ENCODE peak calls at places on chromosome 5, in seven cellular contexts. E, U, B, V, Z, L and I are unnamed samples. For H3K4me1, the result is how much of the 10 kb centered on the place peaks cover.

GRCh38 chr5:75921011-75921410 is 162.2 kb upstream of the SV2C start:
- DNase-seq in Z (no peak), V (no peak), B (no peak), E (no peak), U (no peak), L (no peak), I (no peak)

GRCh38 chr5:107104774-107105050 is 566.0 kb downstream of the EFNA5 start:
- DNase-seq in Z (no peak), E (no peak), U (no peak), B (no peak), V (no peak), L (no peak), I (peak)

GRCh38 chr5:78899922-78900362 is 85.2 kb downstream of the ARSB start:
- DNase-seq in E (peak), Z (no peak), V (peak), U (peak), B (peak), L (peak), I (peak)

GRCh38 chr5:132495672-132496630 is 5.4 kb upstream of the IRF1 start:
- DNase-seq in B (peak), L (peak), E (peak), U (no peak), Z (peak), V (peak), I (peak)

GRCh38 chr5:151868451-151868850 is 56.2 kb downstream of the GLRA1 start:
- DNase-seq in B (no peak), L (no peak), V (no peak), E (no peak), U (no peak), Z (no peak), I (no peak)

GRCh38 chr5:140596364-140596763 is 31.7 kb downstream of the SLC35A4 start:
- DNase-seq in L (no peak), B (no peak), Z (no peak), U (no peak), V (no peak), E (no peak), I (no peak)

GRCh38 chr5:106397700-106398099 is 1273.0 kb downstream of the EFNA5 start:
- DNase-seq in V (no peak), B (no peak), E (peak), L (peak), Z (peak), U (no peak), I (peak)

GRCh38 chr5:138956801-138957200 is 81.7 kb upstream of the LRRTM2 start:
- DNase-seq in E (no peak), Z (no peak), L (no peak), V (no peak), B (no peak), U (no peak), I (no peak)

GRCh38 chr5:81896764-81897163 is 75.1 kb upstream of the ATG10 start:
- DNase-seq in Z (no peak), V (no peak), U (no peak), B (no peak), E (no peak), L (no peak), I (no peak)

GRCh38 chr5:173354645-173355044 is 26.4 kb upstream of the STC2 start:
- DNase-seq in B (no peak), V (no peak), E (no peak), L (no peak), U (no peak), Z (no peak), I (peak)

GRCh38 chr5:38426986-38427950 is 129.2 kb downstream of the LIFR start:
- DNase-seq in Z (no peak), E (peak), B (no peak), V (no peak), U (no peak), L (peak), I (no peak)

GRCh38 chr5:31866166-31866565 is 227.2 kb downstream of the PDZD2 start:
- DNase-seq in Z (no peak), B (no peak), L (no peak), V (no peak), U (no peak), E (no peak), I (no peak)

GRCh38 chr5:148910686-148911361 is 84.4 kb downstream of the ADRB2 start:
- DNase-seq in U (no peak), B (no peak), L (peak), E (peak), Z (no peak), V (no peak), I (no peak)

GRCh38 chr5:148909766-148910165 is 83.4 kb downstream of the ADRB2 start:
- DNase-seq in E (no peak), U (no peak), L (peak), V (no peak), Z (no peak), B (no peak), I (no peak)

GRCh38 chr5:148911386-148911785 is 85.0 kb downstream of the ADRB2 start:
- DNase-seq in U (no peak), Z (no peak), B (no peak), V (no peak), E (no peak), L (no peak), I (no peak)

GRCh38 chr5:148909001-148909400 is 82.6 kb downstream of the ADRB2 start:
- DNase-seq in E (peak), U (no peak), V (no peak), L (peak), Z (no peak), B (no peak), I (no peak)

GRCh38 chr5:148910216-148910615 is 83.8 kb downstream of the ADRB2 start:
- DNase-seq in E (no peak), L (no peak), V (no peak), B (no peak), U (no peak), Z (no peak), I (no peak)
- H3K4me1 ChIP-seq in E (under half), L (under half), V (under half), B (under half), U (under half), Z (under half), I (under half)

GRCh38 chr5:147359551-147359950 is 124.7 kb downstream of the STK32A start:
- DNase-seq in B (no peak), U (no peak), Z (no peak), E (no peak), L (no peak), V (no peak), I (no peak)

DNA sequence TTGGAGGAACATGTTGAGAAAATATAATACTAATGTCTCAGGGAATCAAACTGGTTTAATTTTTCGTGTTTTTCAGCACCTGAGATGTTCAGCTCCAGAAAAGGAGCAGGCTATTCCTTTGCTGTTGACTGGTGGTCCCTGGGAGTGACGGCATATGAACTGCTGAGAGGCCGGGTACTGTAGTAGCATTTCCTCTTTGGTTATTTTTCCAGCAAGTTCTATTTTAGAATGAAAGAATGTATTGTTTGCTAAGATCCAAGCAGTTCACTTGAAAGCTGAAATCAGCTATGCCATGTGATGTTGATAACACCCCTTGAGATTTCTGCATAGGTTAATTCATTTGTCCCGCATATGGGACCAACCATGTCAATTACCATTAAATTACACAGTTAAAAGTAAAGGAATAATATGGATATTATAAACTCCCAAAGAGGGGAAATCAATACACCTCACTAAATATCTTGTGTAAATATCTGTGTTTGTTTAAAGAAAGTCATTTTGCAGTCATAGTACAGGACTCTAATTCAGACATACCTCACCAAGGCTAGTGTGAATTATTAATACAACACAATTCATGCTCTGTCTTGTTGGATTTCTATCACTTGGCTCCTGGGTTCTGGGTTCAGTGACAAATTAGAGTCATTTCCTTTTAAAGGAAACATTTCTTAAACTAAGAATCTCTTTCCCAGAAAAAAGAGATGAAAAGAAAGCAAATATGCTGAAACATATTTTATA is 126.8 kb downstream of the STK32A start:
- DNase-seq in B (no peak), V (no peak), Z (no peak), E (no peak), U (no peak), L (no peak), I (no peak)
- H2BK120ac ChIP-seq in B (no peak), V (no peak), Z (no peak), E (no peak), U (no peak), L (no peak), I (no peak)

GRCh38 chr5:171314728-171315385 is 5.8 kb downstream of the TLX3 start:
- DNase-seq in E (no peak), V (peak), B (peak), U (no peak), L (peak), Z (no peak), I (no peak)
- H3K4me1 ChIP-seq in E (under half), V (under half), B (under half), U (under half), L (under half), Z (under half), I (under half)

GRCh38 chr5:126339215-126339805 is 83.9 kb upstream of the GRAMD2B start:
- DNase-seq in B (no peak), L (peak), E (peak), Z (peak), V (no peak), U (peak), I (peak)

GRCh38 chr5:126341906-126342625 is 81.1 kb upstream of the GRAMD2B start:
- DNase-seq in L (no peak), B (no peak), U (no peak), V (no peak), E (no peak), Z (no peak), I (no peak)

GRCh38 chr5:126334755-126335154 is 88.5 kb upstream of the GRAMD2B start:
- DNase-seq in Z (no peak), L (no peak), E (no peak), V (no peak), B (no peak), U (no peak), I (no peak)

GRCh38 chr5:126335871-126336270 is 87.3 kb upstream of the GRAMD2B start:
- DNase-seq in Z (no peak), B (no peak), L (peak), U (no peak), E (peak), V (no peak), I (no peak)

DNA sequence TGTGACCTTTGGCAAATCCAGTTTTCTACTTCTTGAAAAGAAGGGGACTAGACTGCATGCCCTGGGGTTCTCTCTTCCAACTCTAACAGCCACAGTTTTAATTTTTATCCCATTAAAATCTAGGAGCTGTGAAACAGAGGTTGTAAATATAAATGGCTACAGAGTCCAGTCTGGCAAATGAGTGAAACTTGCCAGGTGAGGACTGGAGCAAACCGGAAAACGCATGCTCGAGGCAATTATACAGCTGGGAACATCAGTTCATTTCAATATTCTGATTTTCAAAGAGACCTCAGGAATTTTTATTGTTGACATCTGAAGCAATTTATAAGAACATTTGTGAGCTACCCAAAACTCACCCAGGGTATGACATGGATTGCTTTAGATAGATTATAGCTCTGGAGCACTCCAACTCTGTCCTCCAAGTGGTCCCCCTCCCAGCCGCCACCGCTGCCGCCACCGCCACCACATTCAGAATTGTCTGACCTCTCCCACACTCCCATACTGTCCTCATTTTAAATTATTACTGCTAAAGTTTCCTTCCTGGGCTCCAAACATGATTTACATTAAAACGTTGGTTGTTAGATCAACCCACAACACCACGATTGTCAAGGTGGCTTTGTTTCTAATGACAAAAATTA is 84.6 kb upstream of the GRAMD2B start:
- DNase-seq in U (no peak), E (no peak), B (no peak), Z (no peak), L (no peak), V (no peak), I (no peak)
- H2BK120ac ChIP-seq in U (no peak), E (no peak), B (no peak), Z (no peak), L (no peak), V (no peak), I (no peak)